ENCODE peak calls at places on chromosomes 7 and 10, in four cellular contexts. One of them, this sample, is unnamed.

GRCh38 chr7:34315032-34315431 is 343.0 kb upstream of the NPSR1 start:
- DNase-seq in HepG2: no peak
- DNase-seq in K562: no peak
- DNase-seq in GM12878: no peak
- DNase-seq in this sample: peak; percentile 2

GRCh38 chr7:103297837-103298179 is 573 bp downstream of the PMPCB start:
- DNase-seq in HepG2: no peak
- DNase-seq in K562: no peak
- DNase-seq in GM12878: no peak
- DNase-seq in this sample: no peak

GRCh38 chr7:72405389-72405788 is 6.7 kb downstream of the CALN1 start:
- DNase-seq in HepG2: no peak
- DNase-seq in K562: peak; percentile 52
- DNase-seq in GM12878: no peak
- DNase-seq in this sample: no peak

GRCh38 chr10:98636921-98637329 is 190.2 kb upstream of the HPS1 start:
- DNase-seq in HepG2: no peak
- DNase-seq in K562: no peak
- DNase-seq in GM12878: no peak
- DNase-seq in this sample: no peak

GRCh38 chr10:22434521-22434920 is 89.2 kb downstream of the SPAG6 start:
- DNase-seq in HepG2: no peak
- DNase-seq in K562: no peak
- DNase-seq in GM12878: no peak
- DNase-seq in this sample: no peak

GRCh38 chr10:133299738-133300137 is 8.9 kb downstream of the TUBGCP2 start:
- DNase-seq in HepG2: no peak
- DNase-seq in K562: no peak
- DNase-seq in GM12878: no peak
- DNase-seq in this sample: no peak

GRCh38 chr10:80372675-80373074 is 16.1 kb downstream of the DYDC2 start:
- DNase-seq in HepG2: no peak
- DNase-seq in K562: no peak
- DNase-seq in GM12878: no peak
- DNase-seq in this sample: no peak

GRCh38 chr7:27200761-27201230 is 905 bp upstream of the HOXA13 start:
- DNase-seq in HepG2: no peak
- DNase-seq in K562: no peak
- DNase-seq in GM12878: no peak
- DNase-seq in this sample: no peak

GRCh38 chr10:106608101-106608500 is 556.4 kb downstream of the SORCS1 start:
- DNase-seq in HepG2: no peak
- DNase-seq in K562: no peak
- DNase-seq in GM12878: no peak
- DNase-seq in this sample: no peak

GRCh38 chr7:31466036-31466435 is 47.9 kb upstream of the ITPRID1 start:
- DNase-seq in HepG2: no peak
- DNase-seq in K562: no peak
- DNase-seq in GM12878: no peak
- DNase-seq in this sample: no peak

GRCh38 chr10:15290671-15291070 is 80.4 kb downstream of the FAM171A1 start:
- DNase-seq in HepG2: no peak
- DNase-seq in K562: no peak
- DNase-seq in GM12878: no peak
- DNase-seq in this sample: no peak

GRCh38 chr10:14837003-14837755 is 658 bp downstream of the CDNF start:
- DNase-seq in HepG2: peak; percentile 6
- DNase-seq in K562: peak; percentile 11
- DNase-seq in GM12878: no peak
- DNase-seq in this sample: no peak

GRCh38 chr7:87361320-87361719 is 15.9 kb downstream of the CROT start:
- DNase-seq in HepG2: no peak
- DNase-seq in K562: no peak
- DNase-seq in GM12878: no peak
- DNase-seq in this sample: no peak

GRCh38 chr10:9501944-9502343 is 1447.5 kb downstream of the GATA3 start:
- DNase-seq in HepG2: no peak
- DNase-seq in K562: no peak
- DNase-seq in GM12878: no peak
- DNase-seq in this sample: no peak

GRCh38 chr10:15476337-15476736 is 105.2 kb upstream of the FAM171A1 start:
- DNase-seq in HepG2: no peak
- DNase-seq in K562: no peak
- DNase-seq in GM12878: no peak
- DNase-seq in this sample: no peak

GRCh38 chr10:16698457-16698856 is 118.8 kb downstream of the RSU1 start:
- DNase-seq in HepG2: no peak
- DNase-seq in K562: no peak
- DNase-seq in GM12878: no peak
- DNase-seq in this sample: no peak

GRCh38 chr7:1779445-1779844 is 109.4 kb downstream of the ELFN1 start:
- DNase-seq in HepG2: no peak
- DNase-seq in K562: no peak
- DNase-seq in GM12878: no peak
- DNase-seq in this sample: no peak

GRCh38 chr10:4766449-4766848 is 59.6 kb upstream of the AKR1E2 start:
- DNase-seq in HepG2: no peak
- DNase-seq in K562: no peak
- DNase-seq in GM12878: no peak
- DNase-seq in this sample: no peak

GRCh38 chr10:119416855-119417254 is 125.7 kb downstream of the RGS10 start:
- DNase-seq in HepG2: peak; percentile 46
- DNase-seq in K562: peak; percentile 60
- DNase-seq in GM12878: peak; percentile 15
- DNase-seq in this sample: peak; percentile 90

GRCh38 chr7:74708569-74709275 is 51.2 kb downstream of the GTF2I start:
- DNase-seq in HepG2: no peak
- DNase-seq in K562: no peak
- DNase-seq in GM12878: no peak
- DNase-seq in this sample: no peak

GRCh38 chr7:119996634-119997033 is 276.3 kb upstream of the KCND2 start:
- DNase-seq in HepG2: no peak
- DNase-seq in K562: no peak
- DNase-seq in GM12878: no peak
- DNase-seq in this sample: no peak

GRCh38 chr7:28748934-28749584 is 209.1 kb downstream of the TRIL start:
- DNase-seq in HepG2: no peak
- DNase-seq in K562: peak; percentile 7
- DNase-seq in GM12878: no peak
- DNase-seq in this sample: peak; percentile 50

GRCh38 chr10:9634466-9634865 is 1383.2 kb upstream of the CELF2 start:
- DNase-seq in HepG2: no peak
- DNase-seq in K562: no peak
- DNase-seq in GM12878: no peak
- DNase-seq in this sample: no peak

GRCh38 chr10:16521311-16522016 is at the start of gene C1QL3:
- DNase-seq in HepG2: no peak
- DNase-seq in K562: no peak
- DNase-seq in GM12878: no peak
- DNase-seq in this sample: no peak

GRCh38 chr10:66931340-66931948 is 5.6 kb downstream of the LRRTM3 start:
- DNase-seq in HepG2: peak; percentile 43
- DNase-seq in K562: peak; percentile 68
- DNase-seq in GM12878: peak; percentile 8
- DNase-seq in this sample: peak; percentile 73

GRCh38 chr7:51045319-51046102 is 262.8 kb upstream of the GRB10 start:
- DNase-seq in HepG2: peak; percentile 23
- DNase-seq in K562: no peak
- DNase-seq in GM12878: no peak
- DNase-seq in this sample: peak; percentile 66

GRCh38 chr7:9391221-9391620 is 957.8 kb downstream of the NXPH1 start:
- DNase-seq in HepG2: no peak
- DNase-seq in K562: no peak
- DNase-seq in GM12878: no peak
- DNase-seq in this sample: no peak

GRCh38 chr7:3738964-3739363 is 437.9 kb downstream of the SDK1 start:
- DNase-seq in HepG2: no peak
- DNase-seq in K562: no peak
- DNase-seq in GM12878: no peak
- DNase-seq in this sample: no peak

GRCh38 chr7:36096460-36097095 is 56.5 kb upstream of the EEPD1 start:
- DNase-seq in HepG2: peak; percentile 61
- DNase-seq in K562: no peak
- DNase-seq in GM12878: no peak
- DNase-seq in this sample: peak; percentile 18

GRCh38 chr7:148856035-148856881 is 27.8 kb downstream of the EZH2 start:
- DNase-seq in HepG2: peak; percentile 31
- DNase-seq in K562: peak; percentile 78
- DNase-seq in GM12878: no peak
- DNase-seq in this sample: peak; percentile 52

GRCh38 chr10:121886997-121887622 is 40.7 kb downstream of the ATE1 start:
- DNase-seq in HepG2: peak; percentile 61
- DNase-seq in K562: peak; percentile 65
- DNase-seq in GM12878: no peak
- DNase-seq in this sample: peak; percentile 78

GRCh38 chr10:122592161-122592560 is 31.6 kb downstream of the DMBT1 start:
- DNase-seq in HepG2: no peak
- DNase-seq in K562: no peak
- DNase-seq in GM12878: no peak
- DNase-seq in this sample: no peak

GRCh38 chr10:69516548-69517195 is 56.5 kb downstream of the NEUROG3 start:
- DNase-seq in HepG2: no peak
- DNase-seq in K562: no peak
- DNase-seq in GM12878: no peak
- DNase-seq in this sample: no peak

GRCh38 chr7:92987095-92987494 is 130.7 kb downstream of the SAMD9 start:
- DNase-seq in HepG2: no peak
- DNase-seq in K562: no peak
- DNase-seq in GM12878: no peak
- DNase-seq in this sample: no peak

GRCh38 chr10:111281516-111281915 is 204.7 kb downstream of the ADRA2A start:
- DNase-seq in HepG2: peak; percentile 3
- DNase-seq in K562: peak; percentile 7
- DNase-seq in GM12878: no peak
- DNase-seq in this sample: peak; percentile 15

GRCh38 chr7:101393865-101394264 is 31.2 kb downstream of the COL26A1 start:
- DNase-seq in HepG2: no peak
- DNase-seq in K562: no peak
- DNase-seq in GM12878: no peak
- DNase-seq in this sample: no peak
- TF ChIP-seq POLR2AphosphoS2 in HepG2: no peak
- TF ChIP-seq POLR2AphosphoS2 in K562: no peak
- TF ChIP-seq POLR2AphosphoS2 in GM12878: no peak
- TF ChIP-seq POLR2AphosphoS2 in this sample: no peak

GRCh38 chr10:42951486-42952251 is 125.2 kb upstream of the RET start:
- DNase-seq in HepG2: no peak
- DNase-seq in K562: peak; percentile 11
- DNase-seq in GM12878: no peak
- DNase-seq in this sample: no peak
- TF ChIP-seq POLR2AphosphoS2 in HepG2: no peak
- TF ChIP-seq POLR2AphosphoS2 in K562: no peak
- TF ChIP-seq POLR2AphosphoS2 in GM12878: no peak
- TF ChIP-seq POLR2AphosphoS2 in this sample: no peak

GRCh38 chr10:25297466-25297865 is 122.7 kb downstream of the GPR158 start:
- DNase-seq in HepG2: no peak
- DNase-seq in K562: no peak
- DNase-seq in GM12878: no peak
- DNase-seq in this sample: no peak
- TF ChIP-seq POLR2AphosphoS2 in HepG2: no peak
- TF ChIP-seq POLR2AphosphoS2 in K562: no peak
- TF ChIP-seq POLR2AphosphoS2 in GM12878: no peak
- TF ChIP-seq POLR2AphosphoS2 in this sample: no peak

GRCh38 chr7:90233569-90233968 is 11.4 kb upstream of the CFAP69 start:
- DNase-seq in HepG2: no peak
- DNase-seq in K562: no peak
- DNase-seq in GM12878: no peak
- DNase-seq in this sample: no peak

GRCh38 chr7:90229728-90230127 is 15.2 kb upstream of the CFAP69 start:
- DNase-seq in HepG2: no peak
- DNase-seq in K562: no peak
- DNase-seq in GM12878: no peak
- DNase-seq in this sample: no peak

GRCh38 chr7:90231304-90231703 is 13.7 kb upstream of the CFAP69 start:
- DNase-seq in HepG2: no peak
- DNase-seq in K562: no peak
- DNase-seq in GM12878: no peak
- DNase-seq in this sample: no peak

GRCh38 chr7:90230834-90231233 is 14.1 kb upstream of the CFAP69 start:
- DNase-seq in HepG2: no peak
- DNase-seq in K562: no peak
- DNase-seq in GM12878: no peak
- DNase-seq in this sample: no peak

DNA sequence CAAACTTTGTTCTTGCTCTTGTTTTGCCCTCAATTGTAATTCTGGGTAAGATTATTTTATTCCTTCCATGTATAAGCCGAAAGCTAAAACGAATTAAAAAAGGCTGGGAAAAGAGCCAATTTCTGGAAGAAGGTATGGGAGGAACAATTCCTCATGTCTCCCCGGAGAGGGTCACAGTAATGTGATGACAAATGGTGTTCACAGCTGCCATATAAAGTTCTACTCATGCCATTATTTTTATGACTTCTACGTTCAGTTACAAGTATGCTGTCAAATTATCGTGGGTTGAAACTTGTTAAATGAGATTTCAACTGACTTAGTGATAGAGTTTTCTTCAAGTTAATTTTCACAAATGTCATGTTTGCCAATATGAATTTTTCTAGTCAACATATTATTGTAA is 12.5 kb upstream of the CFAP69 start:
- DNase-seq in HepG2: no peak
- DNase-seq in K562: no peak
- DNase-seq in GM12878: no peak
- DNase-seq in this sample: no peak
- TF ChIP-seq POLR2AphosphoS2 in HepG2: no peak
- TF ChIP-seq POLR2AphosphoS2 in K562: no peak
- TF ChIP-seq POLR2AphosphoS2 in GM12878: no peak
- TF ChIP-seq POLR2AphosphoS2 in this sample: no peak

DNA sequence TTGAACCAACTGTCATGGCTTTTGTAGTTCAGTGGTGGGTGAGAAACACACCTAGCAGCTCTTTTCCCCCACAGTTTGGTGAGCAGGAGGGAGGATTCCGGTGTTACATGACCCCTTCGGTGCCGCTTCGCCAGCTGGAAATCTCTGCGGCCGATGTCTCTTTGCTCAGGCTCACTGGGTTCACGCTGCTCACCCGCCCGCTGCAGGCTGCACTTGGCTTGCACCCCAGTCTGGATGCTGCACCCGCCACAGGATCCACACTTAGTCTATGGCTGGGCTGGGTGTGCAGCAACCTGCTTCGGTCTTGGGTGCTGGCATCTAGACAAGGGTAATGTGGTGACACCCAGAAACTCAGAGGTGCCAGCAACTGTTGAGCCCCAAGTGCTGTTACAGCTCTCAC is 191.8 kb downstream of the PON1 start:
- DNase-seq in HepG2: no peak
- DNase-seq in K562: no peak
- DNase-seq in GM12878: no peak
- DNase-seq in this sample: no peak
- TF ChIP-seq POLR2AphosphoS2 in HepG2: no peak
- TF ChIP-seq POLR2AphosphoS2 in K562: no peak
- TF ChIP-seq POLR2AphosphoS2 in GM12878: no peak
- TF ChIP-seq POLR2AphosphoS2 in this sample: no peak

This sample was measured in A549.